ENCODE peak calls at places on chromosomes 1 and 21, in four cellular contexts. One of them, this sample, is unnamed.

GRCh38 chr1:205940710-205941109 is 2.5 kb downstream of the SLC26A9 start:
- DNase-seq in GM23248: no peak
- DNase-seq in OCI-LY7: no peak
- DNase-seq in GM23338: no peak
- DNase-seq in this sample: no peak

GRCh38 chr1:93129507-93130099 is 50.5 kb downstream of the MTF2 start:
- DNase-seq in GM23248: no peak
- DNase-seq in OCI-LY7: no peak
- DNase-seq in GM23338: no peak
- DNase-seq in this sample: no peak

GRCh38 chr1:225774276-225775147 is 3.1 kb upstream of the SRP9 start:
- DNase-seq in GM23248: no peak
- DNase-seq in OCI-LY7: no peak
- DNase-seq in GM23338: no peak
- DNase-seq in this sample: no peak

GRCh38 chr1:202642619-202643291 is 67.5 kb downstream of the SYT2 start:
- DNase-seq in GM23248: no peak
- DNase-seq in OCI-LY7: no peak
- DNase-seq in GM23338: peak; percentile 56
- DNase-seq in this sample: no peak

GRCh38 chr1:12165342-12165741 is 1.4 kb upstream of the TNFRSF1B start:
- DNase-seq in GM23248: no peak
- DNase-seq in OCI-LY7: no peak
- DNase-seq in GM23338: no peak
- DNase-seq in this sample: no peak

GRCh38 chr1:59596432-59596831 is 218.3 kb upstream of the HOOK1 start:
- DNase-seq in GM23248: peak; percentile 86
- DNase-seq in OCI-LY7: no peak
- DNase-seq in GM23338: no peak
- DNase-seq in this sample: no peak

GRCh38 chr1:204882479-204882878 is 11.8 kb downstream of the NFASC start:
- DNase-seq in GM23248: no peak
- DNase-seq in OCI-LY7: no peak
- DNase-seq in GM23338: no peak
- DNase-seq in this sample: no peak

GRCh38 chr1:30191154-30191702 is 532.2 kb downstream of the MATN1 start:
- DNase-seq in GM23248: peak; percentile 95
- DNase-seq in OCI-LY7: peak; percentile 5
- DNase-seq in GM23338: peak; percentile 19
- DNase-seq in this sample: no peak

GRCh38 chr21:43034826-43035225 is 40.8 kb downstream of the CBS start:
- DNase-seq in GM23248: no peak
- DNase-seq in OCI-LY7: no peak
- DNase-seq in GM23338: no peak
- DNase-seq in this sample: no peak

GRCh38 chr1:204348722-204349121 is 11.0 kb downstream of the PLEKHA6 start:
- DNase-seq in GM23248: peak; percentile 87
- DNase-seq in OCI-LY7: no peak
- DNase-seq in GM23338: peak; percentile 46
- DNase-seq in this sample: no peak

GRCh38 chr1:27109103-27109822 is 45.7 kb downstream of the SLC9A1 start:
- DNase-seq in GM23248: peak; percentile 57
- DNase-seq in OCI-LY7: peak; percentile 19
- DNase-seq in GM23338: peak; percentile 86
- DNase-seq in this sample: no peak

GRCh38 chr1:17654519-17654918 is 100.6 kb upstream of the ACTL8 start:
- DNase-seq in GM23248: no peak
- DNase-seq in OCI-LY7: no peak
- DNase-seq in GM23338: no peak
- DNase-seq in this sample: no peak

GRCh38 chr1:28296401-28297220 is 32.2 kb upstream of the MED18 start:
- DNase-seq in GM23248: peak; percentile 37
- DNase-seq in OCI-LY7: no peak
- DNase-seq in GM23338: peak; percentile 91
- DNase-seq in this sample: no peak

GRCh38 chr1:231934797-231935196 is 308.2 kb downstream of the DISC1 start:
- DNase-seq in GM23248: no peak
- DNase-seq in OCI-LY7: no peak
- DNase-seq in GM23338: no peak
- DNase-seq in this sample: no peak

GRCh38 chr1:50109647-50110075 is 941 bp downstream of the ELAVL4 start:
- DNase-seq in GM23248: peak; percentile 4
- DNase-seq in OCI-LY7: no peak
- DNase-seq in GM23338: peak; percentile 46
- DNase-seq in this sample: no peak

GRCh38 chr1:56206391-56206790 is 373.0 kb downstream of the PLPP3 start:
- DNase-seq in GM23248: no peak
- DNase-seq in OCI-LY7: no peak
- DNase-seq in GM23338: no peak
- DNase-seq in this sample: no peak

GRCh38 chr1:41908288-41908895 is 10.3 kb downstream of the HIVEP3 start:
- DNase-seq in GM23248: no peak
- DNase-seq in OCI-LY7: no peak
- DNase-seq in GM23338: no peak
- DNase-seq in this sample: no peak

GRCh38 chr1:41905103-41905675 is 13.5 kb downstream of the HIVEP3 start:
- DNase-seq in GM23248: no peak
- DNase-seq in OCI-LY7: no peak
- DNase-seq in GM23338: no peak
- DNase-seq in this sample: no peak

GRCh38 chr1:41902669-41903068 is 16.1 kb downstream of the HIVEP3 start:
- DNase-seq in GM23248: no peak
- DNase-seq in OCI-LY7: no peak
- DNase-seq in GM23338: no peak
- DNase-seq in this sample: peak; percentile 51

GRCh38 chr1:41907446-41907845 is 11.3 kb downstream of the HIVEP3 start:
- DNase-seq in GM23248: no peak
- DNase-seq in OCI-LY7: no peak
- DNase-seq in GM23338: no peak
- DNase-seq in this sample: no peak

GRCh38 chr1:41906977-41907376 is 11.7 kb downstream of the HIVEP3 start:
- DNase-seq in GM23248: no peak
- DNase-seq in OCI-LY7: no peak
- DNase-seq in GM23338: no peak
- DNase-seq in this sample: no peak
- H3K9me2 ChIP-seq in GM23248: no peaks in the 10 kb centered on the region
- H3K9me2 ChIP-seq in OCI-LY7: no peaks in the 10 kb centered on the region
- H3K9me2 ChIP-seq in GM23338: peaks cover 5% of the 10 kb centered on the region
- H3K9me2 ChIP-seq in this sample: no peaks in the 10 kb centered on the region

GRCh38 chr1:1371354-1371740 is 3.7 kb downstream of the AURKAIP1 start:
- DNase-seq in GM23248: peak; percentile 18
- DNase-seq in OCI-LY7: no peak
- DNase-seq in GM23338: no peak
- DNase-seq in this sample: no peak
- H3K9me2 ChIP-seq in GM23248: no peaks in the 10 kb centered on the region
- H3K9me2 ChIP-seq in OCI-LY7: no peaks in the 10 kb centered on the region
- H3K9me2 ChIP-seq in GM23338: no peaks in the 10 kb centered on the region
- H3K9me2 ChIP-seq in this sample: no peaks in the 10 kb centered on the region

GRCh38 chr1:170354216-170354615 is 177.8 kb upstream of the GORAB start:
- DNase-seq in GM23248: no peak
- DNase-seq in OCI-LY7: no peak
- DNase-seq in GM23338: no peak
- DNase-seq in this sample: no peak
- H3K9me2 ChIP-seq in GM23248: no peaks in the 10 kb centered on the region
- H3K9me2 ChIP-seq in OCI-LY7: no peaks in the 10 kb centered on the region
- H3K9me2 ChIP-seq in GM23338: peaks cover 4% of the 10 kb centered on the region
- H3K9me2 ChIP-seq in this sample: no peaks in the 10 kb centered on the region

DNA sequence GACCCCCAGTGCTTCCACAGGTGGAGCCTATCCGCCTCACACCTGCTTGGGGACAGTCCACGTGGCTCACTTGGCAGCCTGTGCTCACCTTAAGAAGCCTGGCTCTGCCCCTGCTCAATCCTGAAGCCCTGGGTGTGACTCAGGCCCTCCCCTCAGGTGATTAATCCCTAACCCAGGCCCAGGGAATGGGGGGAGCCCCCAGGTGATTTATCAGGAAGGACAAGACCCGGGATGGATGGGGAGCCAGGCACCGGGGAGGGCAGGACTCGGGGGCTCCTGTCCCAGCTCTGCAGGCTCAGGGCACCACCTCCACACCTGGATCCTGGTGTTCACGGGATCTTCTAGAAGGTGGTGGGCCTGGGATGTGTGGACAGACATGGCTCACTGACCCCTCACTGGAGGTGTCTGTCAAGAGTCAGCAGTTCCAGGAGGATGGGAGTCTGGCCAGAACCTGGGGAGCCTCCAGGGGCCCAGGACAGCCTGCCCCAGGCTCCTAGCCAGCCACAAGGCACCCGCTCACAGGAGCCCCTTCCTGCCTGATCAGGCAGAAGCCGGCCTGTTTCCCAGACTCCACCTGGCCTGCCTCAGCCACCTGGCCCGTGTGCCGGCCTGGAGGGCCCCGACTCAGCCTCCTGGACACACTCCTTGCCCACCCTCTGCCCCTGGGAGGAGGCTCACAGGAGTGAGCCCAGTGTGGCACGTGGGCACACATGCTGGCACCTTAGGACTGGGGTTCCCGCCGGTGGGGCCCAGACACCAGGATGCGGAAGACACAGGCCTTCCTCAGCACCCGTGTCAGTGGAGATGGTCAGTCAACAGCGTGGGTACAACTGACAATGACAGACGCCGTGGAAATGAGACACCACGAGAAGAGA is 38.6 kb upstream of the COL6A1 start:
- DNase-seq in GM23248: no peak
- DNase-seq in OCI-LY7: no peak
- DNase-seq in GM23338: no peak
- DNase-seq in this sample: no peak
- H3K9me2 ChIP-seq in GM23248: no peaks in the 10 kb centered on the region
- H3K9me2 ChIP-seq in OCI-LY7: no peaks in the 10 kb centered on the region
- H3K9me2 ChIP-seq in GM23338: no peaks in the 10 kb centered on the region
- H3K9me2 ChIP-seq in this sample: no peaks in the 10 kb centered on the region

This sample was measured in MM.1S.